ENCODE peak calls at places on chromosomes 4 and X, in ten cellular contexts. One of them, this sample, is unnamed.

GRCh38 chrX:41457618-41458192 is 10.6 kb downstream of the NYX start:
- DNase-seq in stimulated activated CD8-positive, alpha-beta memory T cell treated with anti-CD3 and anti-CD28 coated beads, Interleukin-7, amount 100 ng/mL, for 48 hours: no peak
- DNase-seq in SW480: no peak
- DNase-seq in right cardiac atrium: no peak
- DNase-seq in lower lobe of right lung: no peak
- DNase-seq in mucosa of gallbladder: no peak
- DNase-seq in Panc1: no peak
- DNase-seq in retina: no peak
- DNase-seq in lower leg skin: peak; percentile 34
- DNase-seq in fibroblast of the aortic adventitia: no peak
- DNase-seq in this sample: no peak

GRCh38 chrX:112798736-112799135 is 41.9 kb downstream of the AMOT start:
- DNase-seq in stimulated activated CD8-positive, alpha-beta memory T cell treated with anti-CD3 and anti-CD28 coated beads, Interleukin-7, amount 100 ng/mL, for 48 hours: no peak
- DNase-seq in SW480: no peak
- DNase-seq in right cardiac atrium: no peak
- DNase-seq in lower lobe of right lung: no peak
- DNase-seq in mucosa of gallbladder: no peak
- DNase-seq in Panc1: no peak
- DNase-seq in retina: no peak
- DNase-seq in lower leg skin: no peak
- DNase-seq in fibroblast of the aortic adventitia: no peak
- DNase-seq in this sample: no peak

GRCh38 chrX:103776586-103776985 is at the start of gene PLP1:
- DNase-seq in stimulated activated CD8-positive, alpha-beta memory T cell treated with anti-CD3 and anti-CD28 coated beads, Interleukin-7, amount 100 ng/mL, for 48 hours: no peak
- DNase-seq in SW480: no peak
- DNase-seq in right cardiac atrium: no peak
- DNase-seq in lower lobe of right lung: no peak
- DNase-seq in mucosa of gallbladder: no peak
- DNase-seq in Panc1: no peak
- DNase-seq in retina: peak; percentile 6
- DNase-seq in lower leg skin: peak; percentile 18
- DNase-seq in fibroblast of the aortic adventitia: no peak
- DNase-seq in this sample: no peak

GRCh38 chrX:152865232-152865920 is 32.5 kb upstream of the ZNF185 start:
- DNase-seq in stimulated activated CD8-positive, alpha-beta memory T cell treated with anti-CD3 and anti-CD28 coated beads, Interleukin-7, amount 100 ng/mL, for 48 hours: no peak
- DNase-seq in SW480: no peak
- DNase-seq in right cardiac atrium: no peak
- DNase-seq in lower lobe of right lung: no peak
- DNase-seq in mucosa of gallbladder: no peak
- DNase-seq in Panc1: no peak
- DNase-seq in retina: no peak
- DNase-seq in lower leg skin: no peak
- DNase-seq in fibroblast of the aortic adventitia: peak; percentile 45
- DNase-seq in this sample: no peak

GRCh38 chrX:11239230-11239629 is 54.0 kb upstream of the AMELX start:
- DNase-seq in stimulated activated CD8-positive, alpha-beta memory T cell treated with anti-CD3 and anti-CD28 coated beads, Interleukin-7, amount 100 ng/mL, for 48 hours: no peak
- DNase-seq in SW480: peak; percentile 18
- DNase-seq in right cardiac atrium: no peak
- DNase-seq in lower lobe of right lung: no peak
- DNase-seq in mucosa of gallbladder: no peak
- DNase-seq in Panc1: no peak
- DNase-seq in retina: no peak
- DNase-seq in lower leg skin: no peak
- DNase-seq in fibroblast of the aortic adventitia: peak; percentile 70
- DNase-seq in this sample: no peak

GRCh38 chr4:6693274-6694176 is at the start of gene S100P:
- DNase-seq in stimulated activated CD8-positive, alpha-beta memory T cell treated with anti-CD3 and anti-CD28 coated beads, Interleukin-7, amount 100 ng/mL, for 48 hours: no peak
- DNase-seq in SW480: peak; percentile 72
- DNase-seq in right cardiac atrium: no peak
- DNase-seq in lower lobe of right lung: no peak
- DNase-seq in mucosa of gallbladder: no peak
- DNase-seq in Panc1: no peak
- DNase-seq in retina: no peak
- DNase-seq in lower leg skin: no peak
- DNase-seq in fibroblast of the aortic adventitia: no peak
- DNase-seq in this sample: no peak

GRCh38 chr4:152101546-152102183 is 340.9 kb upstream of the GATB start:
- DNase-seq in stimulated activated CD8-positive, alpha-beta memory T cell treated with anti-CD3 and anti-CD28 coated beads, Interleukin-7, amount 100 ng/mL, for 48 hours: no peak
- DNase-seq in SW480: no peak
- DNase-seq in right cardiac atrium: no peak
- DNase-seq in lower lobe of right lung: no peak
- DNase-seq in mucosa of gallbladder: no peak
- DNase-seq in Panc1: no peak
- DNase-seq in retina: no peak
- DNase-seq in lower leg skin: no peak
- DNase-seq in fibroblast of the aortic adventitia: no peak
- DNase-seq in this sample: no peak

GRCh38 chr4:42768125-42768748 is 111.3 kb upstream of the ATP8A1 start:
- DNase-seq in stimulated activated CD8-positive, alpha-beta memory T cell treated with anti-CD3 and anti-CD28 coated beads, Interleukin-7, amount 100 ng/mL, for 48 hours: no peak
- DNase-seq in SW480: no peak
- DNase-seq in right cardiac atrium: no peak
- DNase-seq in lower lobe of right lung: no peak
- DNase-seq in mucosa of gallbladder: no peak
- DNase-seq in Panc1: no peak
- DNase-seq in retina: no peak
- DNase-seq in lower leg skin: no peak
- DNase-seq in fibroblast of the aortic adventitia: no peak
- DNase-seq in this sample: peak; percentile 41

GRCh38 chr4:140049924-140050681 is 103.9 kb downstream of the MAML3 start:
- DNase-seq in stimulated activated CD8-positive, alpha-beta memory T cell treated with anti-CD3 and anti-CD28 coated beads, Interleukin-7, amount 100 ng/mL, for 48 hours: no peak
- DNase-seq in SW480: peak; percentile 23
- DNase-seq in right cardiac atrium: no peak
- DNase-seq in lower lobe of right lung: no peak
- DNase-seq in mucosa of gallbladder: no peak
- DNase-seq in Panc1: no peak
- DNase-seq in retina: peak; percentile 72
- DNase-seq in lower leg skin: no peak
- DNase-seq in fibroblast of the aortic adventitia: peak; percentile 54
- DNase-seq in this sample: no peak

GRCh38 chrX:103927633-103928032 is 34.8 kb upstream of the TMSB15B start:
- DNase-seq in stimulated activated CD8-positive, alpha-beta memory T cell treated with anti-CD3 and anti-CD28 coated beads, Interleukin-7, amount 100 ng/mL, for 48 hours: no peak
- DNase-seq in SW480: no peak
- DNase-seq in right cardiac atrium: no peak
- DNase-seq in lower lobe of right lung: no peak
- DNase-seq in mucosa of gallbladder: no peak
- DNase-seq in Panc1: no peak
- DNase-seq in retina: no peak
- DNase-seq in lower leg skin: no peak
- DNase-seq in fibroblast of the aortic adventitia: no peak
- DNase-seq in this sample: no peak

GRCh38 chr4:105092356-105092755 is 54.3 kb upstream of the TET2 start:
- DNase-seq in stimulated activated CD8-positive, alpha-beta memory T cell treated with anti-CD3 and anti-CD28 coated beads, Interleukin-7, amount 100 ng/mL, for 48 hours: no peak
- DNase-seq in SW480: no peak
- DNase-seq in right cardiac atrium: no peak
- DNase-seq in lower lobe of right lung: no peak
- DNase-seq in mucosa of gallbladder: no peak
- DNase-seq in Panc1: no peak
- DNase-seq in retina: no peak
- DNase-seq in lower leg skin: no peak
- DNase-seq in fibroblast of the aortic adventitia: peak; percentile 96
- DNase-seq in this sample: no peak

GRCh38 chr4:124708517-124709300 is 3.8 kb downstream of the ANKRD50 start:
- DNase-seq in stimulated activated CD8-positive, alpha-beta memory T cell treated with anti-CD3 and anti-CD28 coated beads, Interleukin-7, amount 100 ng/mL, for 48 hours: no peak
- DNase-seq in SW480: no peak
- DNase-seq in right cardiac atrium: no peak
- DNase-seq in lower lobe of right lung: no peak
- DNase-seq in mucosa of gallbladder: no peak
- DNase-seq in Panc1: no peak
- DNase-seq in retina: no peak
- DNase-seq in lower leg skin: no peak
- DNase-seq in fibroblast of the aortic adventitia: peak; percentile 41
- DNase-seq in this sample: no peak

GRCh38 chr4:122632396-122633143 is 11.7 kb upstream of the IL21 start:
- DNase-seq in stimulated activated CD8-positive, alpha-beta memory T cell treated with anti-CD3 and anti-CD28 coated beads, Interleukin-7, amount 100 ng/mL, for 48 hours: no peak
- DNase-seq in SW480: no peak
- DNase-seq in right cardiac atrium: no peak
- DNase-seq in lower lobe of right lung: no peak
- DNase-seq in mucosa of gallbladder: no peak
- DNase-seq in Panc1: no peak
- DNase-seq in retina: no peak
- DNase-seq in lower leg skin: no peak
- DNase-seq in fibroblast of the aortic adventitia: peak; percentile 54
- DNase-seq in this sample: no peak